ENCODE peak calls at places on chromosomes 11 and 22, in eight cellular contexts. C is fibroblast of mammary gland, W is ascending aorta, Z is OCI-LY7, T is AG09309, R is lower leg skin, P is foreskin fibroblast, S is SJCRH30. Y is an unnamed sample.

GRCh38 chr22:27984001-27984695 is 65.1 kb upstream of the PITPNB start:
- DNase-seq in C (no peak), W (no peak), Z (no peak), T (no peak), R (no peak), P (no peak), S (no peak), Y (no peak)

GRCh38 chr22:30143265-30143664 is 63.0 kb downstream of the HORMAD2 start:
- DNase-seq in C (no peak), W (no peak), Z (no peak), T (no peak), R (no peak), P (no peak), S (no peak), Y (no peak)

GRCh38 chr22:35839811-35840739 is 122.4 kb downstream of the APOL5 start:
- DNase-seq in C (peak; percentile 98), W (peak; percentile 58), Z (peak; percentile 74), T (peak; percentile 95), R (peak; percentile 82), P (peak; percentile 99), S (peak; percentile 95), Y (peak; percentile 64)

GRCh38 chr22:40413873-40414272 is 43.5 kb downstream of the SGSM3 start:
- DNase-seq in C (no peak), W (no peak), Z (peak; percentile 72), T (no peak), R (no peak), P (no peak), S (no peak), Y (no peak)

GRCh38 chr11:66766681-66767080 is 37.7 kb upstream of the SPTBN2 start:
- DNase-seq in C (no peak), W (no peak), Z (no peak), T (no peak), R (no peak), P (no peak), S (no peak), Y (no peak)

GRCh38 chr11:2881974-2882362 is 3.6 kb downstream of the CDKN1C start:
- DNase-seq in C (no peak), W (no peak), Z (no peak), T (no peak), R (no peak), P (no peak), S (no peak), Y (no peak)

GRCh38 chr22:44137415-44137814 is 43.3 kb upstream of the PARVG start:
- DNase-seq in C (no peak), W (no peak), Z (no peak), T (no peak), R (no peak), P (no peak), S (no peak), Y (no peak)

GRCh38 chr11:119427279-119427678 is 4.3 kb upstream of the THY1 start:
- DNase-seq in C (peak; percentile 76), W (no peak), Z (no peak), T (no peak), R (no peak), P (no peak), S (no peak), Y (no peak)

GRCh38 chr11:29124436-29124835 is 892.4 kb downstream of the KCNA4 start:
- DNase-seq in C (no peak), W (no peak), Z (no peak), T (no peak), R (no peak), P (peak; percentile 1), S (no peak), Y (no peak)

GRCh38 chr11:71384561-71384960 is 63.6 kb downstream of the DHCR7 start:
- DNase-seq in C (no peak), W (no peak), Z (no peak), T (no peak), R (no peak), P (no peak), S (no peak), Y (no peak)

GRCh38 chr22:43114958-43115357 is 4.4 kb downstream of the BIK start:
- DNase-seq in C (no peak), W (no peak), Z (peak; percentile 45), T (no peak), R (no peak), P (no peak), S (no peak), Y (no peak)

GRCh38 chr11:100753144-100753543 is 66.1 kb downstream of the ARHGAP42 start:
- DNase-seq in C (no peak), W (no peak), Z (no peak), T (no peak), R (no peak), P (no peak), S (no peak), Y (no peak)

GRCh38 chr11:44309483-44310197 is at the start of gene ALX4:
- DNase-seq in C (no peak), W (no peak), Z (no peak), T (no peak), R (no peak), P (peak; percentile 77), S (no peak), Y (no peak)

GRCh38 chr22:37742374-37743092 is 45.7 kb downstream of the TRIOBP start:
- DNase-seq in C (peak; percentile 93), W (no peak), Z (no peak), T (peak; percentile 64), R (no peak), P (peak; percentile 94), S (peak; percentile 71), Y (no peak)

GRCh38 chr22:35367331-35367886 is 13.5 kb upstream of the HMOX1 start:
- DNase-seq in C (no peak), W (no peak), Z (peak; percentile 67), T (no peak), R (no peak), P (no peak), S (no peak), Y (no peak)

GRCh38 chr11:102114032-102114431 is 3.8 kb downstream of the YAP1 start:
- DNase-seq in C (no peak), W (no peak), Z (no peak), T (no peak), R (no peak), P (peak; percentile 29), S (no peak), Y (no peak)

GRCh38 chr11:62882428-62882742 is 1.7 kb downstream of the SLC3A2 start:
- DNase-seq in C (no peak), W (no peak), Z (no peak), T (no peak), R (no peak), P (no peak), S (no peak), Y (no peak)

GRCh38 chr11:22733849-22734248 is 67.4 kb downstream of the GAS2 start:
- DNase-seq in C (no peak), W (no peak), Z (no peak), T (no peak), R (no peak), P (no peak), S (no peak), Y (no peak)

GRCh38 chr11:29959488-29959887 is 57.3 kb downstream of the KCNA4 start:
- DNase-seq in C (no peak), W (no peak), Z (no peak), T (no peak), R (no peak), P (no peak), S (no peak), Y (no peak)

GRCh38 chr11:77223797-77224196 is 77.7 kb downstream of the GDPD4 start:
- DNase-seq in C (no peak), W (no peak), Z (no peak), T (no peak), R (no peak), P (no peak), S (no peak), Y (no peak)

DNA sequence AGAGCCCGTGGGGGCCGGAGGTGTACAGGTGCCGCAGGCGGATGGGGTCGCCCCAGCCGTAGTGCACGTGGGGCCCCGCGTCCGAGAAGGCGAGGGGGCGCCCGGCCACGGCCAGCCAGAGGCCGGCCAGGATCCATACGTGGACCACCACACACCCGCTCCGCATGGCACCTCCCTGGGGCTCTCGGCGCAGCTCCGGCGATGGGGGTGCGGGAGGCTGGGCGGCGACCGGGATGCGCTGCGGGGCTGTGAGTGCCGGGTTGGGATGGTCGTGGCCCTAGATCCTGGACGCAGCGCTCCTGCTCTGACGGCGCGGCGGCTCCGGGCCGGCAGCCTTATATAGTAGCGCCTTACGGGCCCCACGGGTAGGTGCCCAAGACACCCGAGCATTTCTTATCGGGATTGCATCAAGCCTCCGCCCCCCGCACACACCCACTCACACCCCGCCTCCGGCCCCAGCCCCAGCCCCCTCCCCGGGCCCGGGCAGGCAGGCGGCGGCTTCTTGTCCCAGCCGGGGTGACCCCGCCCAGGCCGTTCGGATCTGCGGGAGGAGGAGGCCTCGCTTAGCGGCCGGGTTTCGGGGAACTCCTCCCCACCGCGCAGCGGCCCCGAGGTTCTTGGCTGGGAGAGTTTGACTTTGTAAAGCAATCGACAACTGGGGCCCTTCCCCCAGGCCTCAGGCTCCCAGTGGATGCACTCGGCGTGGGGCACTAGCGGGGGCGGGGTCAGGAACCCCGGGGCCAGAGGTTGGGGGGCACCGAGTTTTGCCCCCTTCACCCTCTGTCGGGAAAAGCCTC is at the start of gene FGF19:
- DNase-seq in C (no peak), W (no peak), Z (no peak), T (no peak), R (no peak), P (peak; percentile 26), S (no peak), Y (no peak)
- H3K4me3 ChIP-seq in C (no peak within 1 kb of the TSS), W (peak within 1 kb of the TSS; percentile 29), Z (no peak within 1 kb of the TSS), T (no peak within 1 kb of the TSS), R (no peak within 1 kb of the TSS), P (no peak within 1 kb of the TSS), S (no peak within 1 kb of the TSS), Y (no peak within 1 kb of the TSS)

GRCh38 chr11:1382831-1383607 is 6.7 kb upstream of the BRSK2 start:
- DNase-seq in C (peak; percentile 70), W (peak; percentile 68), Z (peak; percentile 31), T (no peak), R (peak; percentile 45), P (peak; percentile 86), S (peak; percentile 73), Y (peak; percentile 75)
- H3K4me3 ChIP-seq in C (peak overlapping the region; percentile 37), W (peak overlapping the region; percentile 55), Z (peak overlapping the region; percentile 32), T (peak overlapping the region; percentile 66), R (no peak overlapping the region), P (peak overlapping the region; percentile 50), S (peak overlapping the region; percentile 58), Y (peak overlapping the region; percentile 34)

DNA sequence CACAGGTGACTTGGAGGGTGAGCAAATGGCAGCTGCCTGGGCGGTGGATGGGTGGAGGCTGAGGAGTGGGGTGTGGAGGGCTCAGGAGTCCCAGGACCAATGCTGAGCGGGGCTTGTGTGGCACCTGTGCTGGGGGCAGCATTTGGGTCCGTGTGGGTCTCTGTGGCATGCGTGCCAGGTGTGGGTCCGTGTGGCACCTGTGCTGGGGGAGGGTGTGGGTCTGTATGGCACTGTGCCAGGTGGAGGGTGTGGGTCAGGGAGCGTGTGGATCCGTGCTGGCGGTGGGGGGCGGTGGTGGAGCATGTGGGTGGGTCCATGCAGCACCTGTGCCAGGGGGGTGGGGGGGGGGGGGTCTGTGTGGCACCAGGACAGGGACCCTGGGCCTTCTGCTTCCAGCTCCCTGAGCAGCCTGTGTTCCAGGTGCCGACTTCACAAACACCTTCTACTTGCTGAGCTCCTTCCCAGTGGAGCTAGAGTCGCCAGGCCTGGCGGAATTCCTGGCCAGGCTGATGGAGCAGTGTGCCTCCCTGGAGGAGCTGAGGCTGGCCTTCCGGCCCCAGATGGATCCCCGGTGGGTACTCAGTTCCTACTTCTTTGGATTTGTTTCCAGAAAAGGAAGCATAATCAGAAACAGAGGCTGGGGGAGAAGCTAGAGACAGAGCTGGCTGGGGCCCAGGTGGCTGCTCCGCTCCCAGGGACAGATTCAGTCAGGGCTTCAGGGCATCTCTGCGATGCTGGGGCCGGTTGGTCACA is 14.7 kb downstream of the SELENOO start:
- DNase-seq in C (no peak), W (no peak), Z (no peak), T (no peak), R (no peak), P (no peak), S (no peak), Y (no peak)
- H3K4me3 ChIP-seq in C (no peak overlapping the region), W (no peak overlapping the region), Z (no peak overlapping the region), T (no peak overlapping the region), R (no peak overlapping the region), P (no peak overlapping the region), S (no peak overlapping the region), Y (no peak overlapping the region)

GRCh38 chr11:6320411-6321207 is at the start of gene CAVIN3:
- DNase-seq in C (peak; percentile 88), W (peak; percentile 41), Z (no peak), T (no peak), R (peak; percentile 86), P (peak; percentile 96), S (no peak), Y (peak; percentile 85)
- H3K4me3 ChIP-seq in C (peak within 1 kb of the TSS; percentile 88), W (peak within 1 kb of the TSS; percentile 76), Z (no peak within 1 kb of the TSS), T (peak within 1 kb of the TSS; percentile 75), R (peak within 1 kb of the TSS; percentile 39), P (peak within 1 kb of the TSS; percentile 63), S (no peak within 1 kb of the TSS), Y (peak within 1 kb of the TSS; percentile 48)

Y was measured in tibial nerve.